ENCODE peak calls at places on chromosome 7, in five cellular contexts. Q, V, G, I and X are unnamed samples.

GRCh38 chr7:85067371-85067770 is 119.5 kb downstream of the SEMA3D start:
- DNase-seq in Q (no peak), V (no peak), G (no peak), I (no peak), X (no peak)

GRCh38 chr7:22141355-22141754 is 195.7 kb upstream of the CDCA7L start:
- DNase-seq in Q (no peak), V (no peak), G (no peak), I (no peak), X (no peak)

GRCh38 chr7:97381815-97382214 is 264.3 kb downstream of the SDHAF3 start:
- DNase-seq in Q (no peak), V (no peak), G (no peak), I (no peak), X (no peak)

GRCh38 chr7:5665106-5666025 is 116.1 kb downstream of the RNF216 start:
- DNase-seq in Q (peak; percentile 81), V (peak; percentile 79), G (peak; percentile 76), I (peak; percentile 53), X (peak; percentile 82)

GRCh38 chr7:148021507-148022045 is 569.0 kb upstream of the C7orf33 start:
- DNase-seq in Q (no peak), V (no peak), G (no peak), I (no peak), X (peak; percentile 38)

GRCh38 chr7:128244861-128245260 is 3.8 kb downstream of the LEP start:
- DNase-seq in Q (no peak), V (no peak), G (no peak), I (no peak), X (no peak)

GRCh38 chr7:128069367-128070364 is 38.4 kb upstream of the LRRC4 start:
- DNase-seq in Q (no peak), V (no peak), G (no peak), I (no peak), X (no peak)

GRCh38 chr7:148175512-148175911 is 415.1 kb upstream of the C7orf33 start:
- DNase-seq in Q (no peak), V (no peak), G (no peak), I (no peak), X (no peak)

GRCh38 chr7:47809387-47809786 is 138.9 kb downstream of the PKD1L1 start:
- DNase-seq in Q (no peak), V (no peak), G (no peak), I (no peak), X (no peak)

GRCh38 chr7:45867471-45867870 is 5.4 kb downstream of the CCDC201 start:
- DNase-seq in Q (no peak), V (no peak), G (no peak), I (no peak), X (no peak)

GRCh38 chr7:66727058-66727457 is 13.5 kb upstream of the RABGEF1 start:
- DNase-seq in Q (no peak), V (no peak), G (no peak), I (no peak), X (no peak)

GRCh38 chr7:112630565-112630964 is 149.8 kb downstream of the LSMEM1 start:
- DNase-seq in Q (no peak), V (no peak), G (no peak), I (no peak), X (no peak)

GRCh38 chr7:12921751-12922345 is 234.4 kb downstream of the ARL4A start:
- DNase-seq in Q (no peak), V (no peak), G (no peak), I (no peak), X (no peak)

GRCh38 chr7:95469187-95469586 is 16.6 kb upstream of the ASB4 start:
- DNase-seq in Q (no peak), V (no peak), G (no peak), I (no peak), X (no peak)

GRCh38 chr7:90472805-90473540 is 3.5 kb downstream of the PTTG1IP2 start:
- DNase-seq in Q (no peak), V (no peak), G (no peak), I (no peak), X (no peak)

GRCh38 chr7:33039257-33039904 is 23.2 kb downstream of the NT5C3A start:
- DNase-seq in Q (no peak), V (no peak), G (no peak), I (no peak), X (no peak)

GRCh38 chr7:17304926-17305325 is 6.5 kb downstream of the AHR start:
- DNase-seq in Q (no peak), V (no peak), G (no peak), I (no peak), X (no peak)

GRCh38 chr7:75951506-75951905 is 36.6 kb downstream of the POR start:
- DNase-seq in Q (no peak), V (no peak), G (peak; percentile 33), I (no peak), X (no peak)

GRCh38 chr7:151361193-151361959 is 19.8 kb downstream of the NUB1 start:
- DNase-seq in Q (no peak), V (no peak), G (no peak), I (no peak), X (no peak)

GRCh38 chr7:100171840-100172239 is 3.4 kb upstream of the GAL3ST4 start:
- DNase-seq in Q (peak; percentile 72), V (no peak), G (no peak), I (no peak), X (peak; percentile 40)

GRCh38 chr7:101790566-101791293 is 26.7 kb upstream of the CUX1 start:
- DNase-seq in Q (no peak), V (no peak), G (no peak), I (no peak), X (no peak)

GRCh38 chr7:91307467-91307866 is 43.2 kb downstream of the FZD1 start:
- DNase-seq in Q (no peak), V (no peak), G (no peak), I (no peak), X (no peak)

GRCh38 chr7:30706316-30706715 is 24.1 kb upstream of the CRHR2 start:
- DNase-seq in Q (no peak), V (no peak), G (no peak), I (no peak), X (no peak)

GRCh38 chr7:133119067-133119466 is 37.2 kb upstream of the CHCHD3 start:
- DNase-seq in Q (no peak), V (no peak), G (no peak), I (no peak), X (no peak)

GRCh38 chr7:28018446-28018845 is 162.1 kb downstream of the JAZF1 start:
- DNase-seq in Q (no peak), V (no peak), G (no peak), I (no peak), X (no peak)

GRCh38 chr7:150631866-150632864 is at the start of gene GIMAP6:
- DNase-seq in Q (no peak), V (no peak), G (no peak), I (peak; percentile 51), X (no peak)

GRCh38 chr7:7159063-7159645 is 23.2 kb upstream of the C1GALT1 start:
- DNase-seq in Q (no peak), V (no peak), G (no peak), I (no peak), X (no peak)

GRCh38 chr7:94195813-94196212 is 191.7 kb upstream of the BET1 start:
- DNase-seq in Q (no peak), V (no peak), G (no peak), I (no peak), X (no peak)

GRCh38 chr7:103731169-103731568 is 258.3 kb downstream of the RELN start:
- DNase-seq in Q (no peak), V (no peak), G (no peak), I (no peak), X (no peak)

GRCh38 chr7:103735377-103735776 is 254.1 kb downstream of the RELN start:
- DNase-seq in Q (no peak), V (no peak), G (peak; percentile 7), I (no peak), X (no peak)
- TF ChIP-seq ATF3 in Q (no peak), V (peak; percentile 91), G (no peak), I (no peak), X (no peak)

DNA sequence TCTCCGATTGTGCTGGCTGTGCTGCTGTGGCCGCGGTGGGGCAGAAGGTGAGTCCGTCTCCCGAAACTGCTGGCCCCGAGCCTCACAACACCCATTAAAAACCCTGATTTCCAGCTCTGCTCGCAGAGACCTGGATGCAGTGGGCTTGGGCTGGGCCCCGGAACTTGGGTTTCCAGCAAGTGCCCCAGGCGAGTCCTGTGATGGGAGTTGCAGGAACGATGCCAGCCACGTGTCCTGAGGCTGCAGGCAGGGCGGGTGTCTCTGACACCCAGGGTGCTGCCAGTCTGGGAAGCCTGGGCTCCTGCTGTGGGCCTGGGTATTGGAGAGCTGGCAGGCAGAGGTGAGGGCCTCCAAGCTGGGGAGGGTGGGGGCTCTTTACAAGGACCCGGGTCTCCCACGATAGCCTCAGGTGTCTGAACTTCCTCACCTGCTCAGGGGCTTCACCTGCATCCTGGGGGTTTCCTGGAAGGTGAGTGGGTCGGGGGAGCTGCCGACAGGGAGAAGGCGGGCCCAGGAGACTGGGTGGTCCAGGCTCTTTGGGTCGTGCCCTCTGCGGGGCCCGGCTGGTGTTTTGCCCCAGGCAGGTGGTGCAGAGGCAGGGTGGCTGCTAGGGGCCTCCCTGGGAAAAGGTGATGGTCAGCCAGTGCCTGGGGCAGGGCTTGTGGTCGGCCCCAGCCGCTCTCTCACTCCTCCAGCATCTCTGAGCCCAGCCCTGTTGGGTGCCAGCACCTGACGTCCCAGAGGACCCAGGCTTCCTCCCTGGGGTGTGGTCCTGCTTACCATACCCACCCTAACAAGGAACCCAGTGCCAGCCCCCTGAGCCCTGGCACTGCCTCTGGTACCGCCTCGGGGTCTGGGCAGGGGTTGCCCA is 180.3 kb downstream of the DNAJB6 start:
- DNase-seq in Q (no peak), V (no peak), G (no peak), I (no peak), X (no peak)
- TF ChIP-seq CREB1 in Q (no peak), V (no peak), G (no peak), I (no peak), X (no peak)

DNA sequence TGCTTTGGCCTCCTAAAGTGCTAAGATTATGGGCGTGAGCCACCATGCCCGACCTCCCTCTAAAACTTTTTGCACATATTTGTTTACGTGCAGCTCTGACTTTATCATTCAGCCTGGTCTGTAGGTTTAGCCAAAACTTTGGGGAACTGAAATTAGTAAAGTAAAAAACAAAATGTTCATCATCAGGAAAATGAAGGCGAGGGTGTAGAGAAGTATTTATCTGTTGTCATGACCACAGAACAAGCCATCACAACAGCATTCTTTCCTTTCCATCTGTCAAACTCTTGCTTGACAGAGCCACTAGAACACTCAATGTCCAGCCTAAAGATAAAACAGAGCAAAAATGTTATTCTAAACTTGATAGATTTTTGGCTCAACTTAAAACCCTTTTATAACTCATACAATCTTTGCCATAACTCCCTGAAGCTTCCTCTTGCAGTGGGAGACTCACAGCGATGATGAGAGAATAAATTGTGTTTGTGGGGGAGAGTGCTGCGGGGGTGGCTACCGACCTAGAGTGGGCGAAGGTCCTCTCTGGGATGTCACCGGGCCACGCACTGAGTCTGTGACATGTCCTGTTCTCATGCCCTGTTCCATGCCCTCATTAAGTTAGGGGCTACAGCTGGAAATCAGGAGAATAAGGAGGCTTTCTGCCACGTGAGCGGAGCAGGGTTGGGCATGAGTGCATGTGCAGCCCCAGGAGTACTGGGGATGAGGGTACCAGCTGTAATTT is 58.6 kb upstream of the MKRN1 start:
- DNase-seq in Q (no peak), V (no peak), G (no peak), I (no peak), X (no peak)
- TF ChIP-seq ATF3 in Q (no peak), V (no peak), G (no peak), I (no peak), X (no peak)

DNA sequence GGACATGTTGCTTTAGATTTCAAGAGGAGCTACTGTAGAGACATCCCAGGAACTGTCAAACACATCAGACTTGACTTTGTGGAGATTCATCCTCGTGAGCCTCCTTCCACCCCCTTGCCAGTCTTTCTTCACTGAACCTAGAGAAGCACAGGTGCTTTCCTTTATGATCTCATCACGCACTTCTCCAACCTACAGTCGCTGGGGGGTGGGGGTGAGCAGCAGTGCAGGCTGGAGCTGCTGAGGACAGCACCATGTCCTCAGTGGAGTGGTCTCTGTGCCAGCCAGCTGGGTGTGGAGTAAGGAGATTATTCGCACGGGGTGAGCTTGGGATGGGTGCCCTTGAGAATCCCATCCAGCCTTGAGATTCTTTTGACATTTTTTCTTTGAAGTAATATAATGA is 88.1 kb downstream of the VOPP1 start:
- DNase-seq in Q (no peak), V (no peak), G (no peak), I (no peak), X (no peak)
- TF ChIP-seq CREB1 in Q (no peak), V (no peak), G (no peak), I (no peak), X (no peak)